ENCODE peak calls at places on chromosome 18, in five cellular contexts. B, G, M, X and O are unnamed samples.

GRCh38 chr18:23667114-23667513 is 4.4 kb upstream of the ANKRD29 start:
- DNase-seq in B (no peak), G (no peak), M (no peak), X (no peak), O (no peak)

GRCh38 chr18:12287131-12287681 is 20.8 kb upstream of the TUBB6 start:
- DNase-seq in B (no peak), G (no peak), M (no peak), X (no peak), O (peak; percentile 76)

GRCh38 chr18:40437517-40437916 is 1517.5 kb upstream of the PIK3C3 start:
- DNase-seq in B (no peak), G (no peak), M (no peak), X (no peak), O (no peak)

GRCh38 chr18:37166491-37166890 is 337.6 kb downstream of the KIAA1328 start:
- DNase-seq in B (no peak), G (no peak), M (no peak), X (no peak), O (no peak)

GRCh38 chr18:36652503-36652902 is 176.3 kb downstream of the TPGS2 start:
- DNase-seq in B (no peak), G (no peak), M (no peak), X (no peak), O (no peak)

GRCh38 chr18:60047556-60047955 is 147.8 kb downstream of the PMAIP1 start:
- DNase-seq in B (no peak), G (no peak), M (no peak), X (no peak), O (no peak)

GRCh38 chr18:54020346-54020745 is 204.1 kb downstream of the MBD2 start:
- DNase-seq in B (no peak), G (no peak), M (no peak), X (no peak), O (no peak)

GRCh38 chr18:59263566-59264135 is 9.6 kb downstream of the RAX start:
- DNase-seq in B (no peak), G (no peak), M (no peak), X (no peak), O (no peak)

GRCh38 chr18:5961097-5961827 is 65.9 kb upstream of the TMEM200C start:
- DNase-seq in B (no peak), G (no peak), M (no peak), X (no peak), O (no peak)

GRCh38 chr18:35494281-35494825 is 3.4 kb downstream of the INO80C start:
- DNase-seq in B (no peak), G (no peak), M (no peak), X (no peak), O (no peak)

GRCh38 chr18:35489913-35490490 is 7.8 kb downstream of the INO80C start:
- DNase-seq in B (no peak), G (no peak), M (no peak), X (no peak), O (no peak)

GRCh38 chr18:35490894-35491688 is 6.7 kb downstream of the INO80C start:
- DNase-seq in B (no peak), G (no peak), M (peak; percentile 58), X (no peak), O (peak; percentile 60)

GRCh38 chr18:35495821-35496368 is 1.9 kb downstream of the INO80C start:
- DNase-seq in B (peak; percentile 64), G (no peak), M (no peak), X (peak; percentile 62), O (no peak)

DNA sequence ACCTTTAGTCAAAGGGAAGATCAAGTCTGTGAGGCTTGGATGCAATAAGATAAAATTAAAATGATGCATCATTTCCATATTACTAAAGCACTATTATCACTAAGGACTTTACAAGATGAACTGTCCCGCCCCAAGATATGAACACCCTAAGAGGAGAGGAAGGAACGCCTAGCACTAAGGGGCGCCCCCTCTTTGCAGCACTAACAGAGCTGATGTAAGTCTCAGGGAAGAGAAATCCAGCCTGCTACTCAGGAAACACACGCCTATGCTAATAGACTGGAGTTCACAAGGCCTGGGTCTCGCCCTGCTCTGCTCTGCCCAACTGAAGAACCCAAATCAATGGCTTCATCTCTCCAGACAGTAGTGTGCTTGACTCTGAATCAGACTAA is 6.1 kb downstream of the INO80C start:
- DNase-seq in B (no peak), G (no peak), M (no peak), X (no peak), O (peak; percentile 62)
- H3K18ac ChIP-seq in B (no peak overlapping the region), G (peak overlapping the region; percentile 58), M (peak overlapping the region; percentile 9), X (no peak overlapping the region), O (peak overlapping the region; percentile 12)

GRCh38 chr18:77116201-77117080 is 16.1 kb downstream of the MBP start:
- DNase-seq in B (no peak), G (no peak), M (no peak), X (no peak), O (no peak)

GRCh38 chr18:77118256-77119090 is 14.1 kb downstream of the MBP start:
- DNase-seq in B (no peak), G (no peak), M (no peak), X (no peak), O (no peak)

GRCh38 chr18:77115461-77115907 is 17.1 kb downstream of the MBP start:
- DNase-seq in B (no peak), G (no peak), M (no peak), X (no peak), O (no peak)

GRCh38 chr18:77119851-77120491 is 12.6 kb downstream of the MBP start:
- DNase-seq in B (no peak), G (no peak), M (no peak), X (no peak), O (no peak)

GRCh38 chr18:77119101-77119850 is 13.3 kb downstream of the MBP start:
- DNase-seq in B (no peak), G (no peak), M (no peak), X (no peak), O (no peak)
- H3K9me3 ChIP-seq in B (no peaks in the 10 kb centered on the region), G (no peaks in the 10 kb centered on the region), M (no peaks in the 10 kb centered on the region), X (no peaks in the 10 kb centered on the region), O (no peaks in the 10 kb centered on the region)

GRCh38 chr18:25147878-25148488 is 204.0 kb downstream of the ZNF521 start:
- DNase-seq in B (no peak), G (no peak), M (no peak), X (no peak), O (no peak)
- H2BK15ac ChIP-seq in B (no peak overlapping the region), G (no peak overlapping the region), M (no peak overlapping the region), X (no peak overlapping the region), O (no peak overlapping the region)

GRCh38 chr18:22168360-22168921 is 948 bp upstream of the GATA6 start:
- DNase-seq in B (no peak), G (no peak), M (peak; percentile 58), X (peak; percentile 53), O (peak; percentile 52)
- H3K18ac ChIP-seq in B (no peak overlapping the region), G (no peak overlapping the region), M (no peak overlapping the region), X (no peak overlapping the region), O (no peak overlapping the region)

DNA sequence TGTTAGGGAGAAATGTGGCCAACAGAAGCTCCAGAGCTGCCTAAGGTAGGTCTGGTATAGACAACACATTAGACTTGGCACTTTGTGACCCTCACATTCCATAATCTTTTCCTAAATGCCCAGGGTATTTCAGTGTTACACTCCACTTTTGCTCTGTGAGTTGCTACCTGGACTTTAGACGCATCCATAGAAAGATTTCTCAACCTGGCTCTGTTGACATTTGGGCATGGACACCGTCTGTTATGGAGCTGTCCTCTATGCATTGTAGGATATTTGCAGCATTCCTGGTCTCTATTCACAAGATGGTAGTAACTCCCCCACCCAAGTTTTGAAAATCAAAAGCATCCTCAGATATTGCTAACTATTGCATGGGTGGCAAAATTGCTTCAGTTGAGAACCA is 136.5 kb upstream of the NETO1 start:
- DNase-seq in B (no peak), G (no peak), M (no peak), X (no peak), O (no peak)
- H3K9me3 ChIP-seq in B (no peaks in the 10 kb centered on the region), G (no peaks in the 10 kb centered on the region), M (no peaks in the 10 kb centered on the region), X (peaks cover 28% of the 10 kb centered on the region), O (no peaks in the 10 kb centered on the region)

GRCh38 chr18:61605376-61606067 is 272.3 kb downstream of the CDH20 start:
- DNase-seq in B (no peak), G (no peak), M (no peak), X (no peak), O (no peak)
- H2BK15ac ChIP-seq in B (peak overlapping the region; percentile 86), G (no peak overlapping the region), M (no peak overlapping the region), X (no peak overlapping the region), O (no peak overlapping the region)